ENCODE peak calls at places on chromosomes 2 and 18, in five cellular contexts. One of them, this sample, is unnamed.

GRCh38 chr2:86786001-86786536 is 4.6 kb downstream of the CD8A start:
- DNase-seq in mucosa of descending colon: no peak
- DNase-seq in PC-3: no peak
- DNase-seq in left ventricle myocardium inferior: no peak
- DNase-seq in small intestine: peak; percentile 20
- DNase-seq in this sample: no peak

GRCh38 chr2:32851777-32852439 is 94.8 kb upstream of the LTBP1 start:
- DNase-seq in mucosa of descending colon: no peak
- DNase-seq in PC-3: no peak
- DNase-seq in left ventricle myocardium inferior: no peak
- DNase-seq in small intestine: no peak
- DNase-seq in this sample: no peak

GRCh38 chr2:241095594-241096290 is 6.3 kb downstream of the MTERF4 start:
- DNase-seq in mucosa of descending colon: no peak
- DNase-seq in PC-3: no peak
- DNase-seq in left ventricle myocardium inferior: no peak
- DNase-seq in small intestine: peak; percentile 24
- DNase-seq in this sample: no peak

GRCh38 chr2:148201075-148202004 is 180.4 kb downstream of the MBD5 start:
- DNase-seq in mucosa of descending colon: peak; percentile 52
- DNase-seq in PC-3: peak; percentile 66
- DNase-seq in left ventricle myocardium inferior: peak; percentile 16
- DNase-seq in small intestine: peak; percentile 59
- DNase-seq in this sample: no peak

GRCh38 chr2:59969161-59969560 is 584.3 kb downstream of the BCL11A start:
- DNase-seq in mucosa of descending colon: no peak
- DNase-seq in PC-3: no peak
- DNase-seq in left ventricle myocardium inferior: no peak
- DNase-seq in small intestine: peak; percentile 7
- DNase-seq in this sample: no peak

GRCh38 chr2:189698020-189698887 is 23.8 kb downstream of the ANKAR start:
- DNase-seq in mucosa of descending colon: peak; percentile 87
- DNase-seq in PC-3: peak; percentile 68
- DNase-seq in left ventricle myocardium inferior: no peak
- DNase-seq in small intestine: peak; percentile 55
- DNase-seq in this sample: no peak

GRCh38 chr18:49447810-49448745 is 12.4 kb downstream of the DYM start:
- DNase-seq in mucosa of descending colon: peak; percentile 74
- DNase-seq in PC-3: peak; percentile 59
- DNase-seq in left ventricle myocardium inferior: no peak
- DNase-seq in small intestine: peak; percentile 75
- DNase-seq in this sample: no peak

GRCh38 chr2:20664431-20665260 is 2.3 kb upstream of the GDF7 start:
- DNase-seq in mucosa of descending colon: no peak
- DNase-seq in PC-3: no peak
- DNase-seq in left ventricle myocardium inferior: no peak
- DNase-seq in small intestine: no peak
- DNase-seq in this sample: no peak

GRCh38 chr18:2402084-2402483 is 169.2 kb downstream of the METTL4 start:
- DNase-seq in mucosa of descending colon: no peak
- DNase-seq in PC-3: no peak
- DNase-seq in left ventricle myocardium inferior: no peak
- DNase-seq in small intestine: no peak
- DNase-seq in this sample: no peak

GRCh38 chr2:40043191-40043590 is 264.1 kb upstream of the THUMPD2 start:
- DNase-seq in mucosa of descending colon: no peak
- DNase-seq in PC-3: no peak
- DNase-seq in left ventricle myocardium inferior: no peak
- DNase-seq in small intestine: no peak
- DNase-seq in this sample: no peak

GRCh38 chr18:74040459-74041332 is 106.9 kb downstream of the FBXO15 start:
- DNase-seq in mucosa of descending colon: peak; percentile 70
- DNase-seq in PC-3: peak; percentile 52
- DNase-seq in left ventricle myocardium inferior: no peak
- DNase-seq in small intestine: peak; percentile 38
- DNase-seq in this sample: no peak

GRCh38 chr18:10798727-10799435 is 273.1 kb downstream of the NAPG start:
- DNase-seq in mucosa of descending colon: no peak
- DNase-seq in PC-3: no peak
- DNase-seq in left ventricle myocardium inferior: no peak
- DNase-seq in small intestine: no peak
- DNase-seq in this sample: no peak

GRCh38 chr2:187618813-187619212 is 64.6 kb upstream of the TFPI start:
- DNase-seq in mucosa of descending colon: no peak
- DNase-seq in PC-3: no peak
- DNase-seq in left ventricle myocardium inferior: no peak
- DNase-seq in small intestine: no peak
- DNase-seq in this sample: no peak

GRCh38 chr18:6994053-6994452 is 123.5 kb downstream of the LAMA1 start:
- DNase-seq in mucosa of descending colon: no peak
- DNase-seq in PC-3: no peak
- DNase-seq in left ventricle myocardium inferior: no peak
- DNase-seq in small intestine: no peak
- DNase-seq in this sample: no peak

GRCh38 chr2:179235463-179236108 is 29.0 kb downstream of the SESTD1 start:
- DNase-seq in mucosa of descending colon: no peak
- DNase-seq in PC-3: peak; percentile 1
- DNase-seq in left ventricle myocardium inferior: no peak
- DNase-seq in small intestine: no peak
- DNase-seq in this sample: no peak

GRCh38 chr2:43123486-43123885 is 102.9 kb downstream of the ZFP36L2 start:
- DNase-seq in mucosa of descending colon: no peak
- DNase-seq in PC-3: no peak
- DNase-seq in left ventricle myocardium inferior: no peak
- DNase-seq in small intestine: no peak
- DNase-seq in this sample: no peak

GRCh38 chr18:27887711-27888495 is 289.0 kb downstream of the CDH2 start:
- DNase-seq in mucosa of descending colon: no peak
- DNase-seq in PC-3: peak; percentile 46
- DNase-seq in left ventricle myocardium inferior: no peak
- DNase-seq in small intestine: no peak
- DNase-seq in this sample: no peak

GRCh38 chr2:15833731-15834130 is 106.6 kb upstream of the MYCN start:
- DNase-seq in mucosa of descending colon: no peak
- DNase-seq in PC-3: no peak
- DNase-seq in left ventricle myocardium inferior: no peak
- DNase-seq in small intestine: no peak
- DNase-seq in this sample: no peak

GRCh38 chr2:186570587-186570986 is 19.3 kb upstream of the ITGAV start:
- DNase-seq in mucosa of descending colon: no peak
- DNase-seq in PC-3: peak; percentile 55
- DNase-seq in left ventricle myocardium inferior: no peak
- DNase-seq in small intestine: peak; percentile 49
- DNase-seq in this sample: no peak

GRCh38 chr2:109031481-109032228 is 42.6 kb upstream of the EDAR start:
- DNase-seq in mucosa of descending colon: peak; percentile 51
- DNase-seq in PC-3: peak; percentile 20
- DNase-seq in left ventricle myocardium inferior: peak; percentile 33
- DNase-seq in small intestine: peak; percentile 76
- DNase-seq in this sample: no peak

GRCh38 chr2:120566331-120567035 is 169.2 kb upstream of the GLI2 start:
- DNase-seq in mucosa of descending colon: no peak
- DNase-seq in PC-3: no peak
- DNase-seq in left ventricle myocardium inferior: peak; percentile 86
- DNase-seq in small intestine: no peak
- DNase-seq in this sample: peak; percentile 97

GRCh38 chr18:13217466-13217961 is 1.0 kb upstream of the LDLRAD4 start:
- DNase-seq in mucosa of descending colon: peak; percentile 72
- DNase-seq in PC-3: no peak
- DNase-seq in left ventricle myocardium inferior: peak; percentile 78
- DNase-seq in small intestine: peak; percentile 70
- DNase-seq in this sample: peak; percentile 88

GRCh38 chr2:11307764-11308415 is 36.5 kb downstream of the ROCK2 start:
- DNase-seq in mucosa of descending colon: no peak
- DNase-seq in PC-3: no peak
- DNase-seq in left ventricle myocardium inferior: no peak
- DNase-seq in small intestine: no peak
- DNase-seq in this sample: no peak

GRCh38 chr2:26640781-26641564 is at the start of gene CIB4:
- DNase-seq in mucosa of descending colon: no peak
- DNase-seq in PC-3: peak; percentile 75
- DNase-seq in left ventricle myocardium inferior: no peak
- DNase-seq in small intestine: no peak
- DNase-seq in this sample: peak; percentile 57

GRCh38 chr18:42649636-42650035 is 465.8 kb downstream of the RIT2 start:
- DNase-seq in mucosa of descending colon: no peak
- DNase-seq in PC-3: no peak
- DNase-seq in left ventricle myocardium inferior: no peak
- DNase-seq in small intestine: no peak
- DNase-seq in this sample: no peak

GRCh38 chr2:207315131-207315530 is 149.4 kb upstream of the KLF7 start:
- DNase-seq in mucosa of descending colon: no peak
- DNase-seq in PC-3: peak; percentile 35
- DNase-seq in left ventricle myocardium inferior: no peak
- DNase-seq in small intestine: no peak
- DNase-seq in this sample: no peak

GRCh38 chr18:39058386-39059000 is 1492.9 kb upstream of the CELF4 start:
- DNase-seq in mucosa of descending colon: no peak
- DNase-seq in PC-3: no peak
- DNase-seq in left ventricle myocardium inferior: no peak
- DNase-seq in small intestine: no peak
- DNase-seq in this sample: no peak

GRCh38 chr2:30266051-30266621 is 34.8 kb downstream of the LBH start:
- DNase-seq in mucosa of descending colon: peak; percentile 32
- DNase-seq in PC-3: no peak
- DNase-seq in left ventricle myocardium inferior: no peak
- DNase-seq in small intestine: peak; percentile 35
- DNase-seq in this sample: peak; percentile 31

GRCh38 chr2:167336213-167336612 is 447.9 kb downstream of the XIRP2 start:
- DNase-seq in mucosa of descending colon: no peak
- DNase-seq in PC-3: no peak
- DNase-seq in left ventricle myocardium inferior: no peak
- DNase-seq in small intestine: no peak
- DNase-seq in this sample: no peak

DNA sequence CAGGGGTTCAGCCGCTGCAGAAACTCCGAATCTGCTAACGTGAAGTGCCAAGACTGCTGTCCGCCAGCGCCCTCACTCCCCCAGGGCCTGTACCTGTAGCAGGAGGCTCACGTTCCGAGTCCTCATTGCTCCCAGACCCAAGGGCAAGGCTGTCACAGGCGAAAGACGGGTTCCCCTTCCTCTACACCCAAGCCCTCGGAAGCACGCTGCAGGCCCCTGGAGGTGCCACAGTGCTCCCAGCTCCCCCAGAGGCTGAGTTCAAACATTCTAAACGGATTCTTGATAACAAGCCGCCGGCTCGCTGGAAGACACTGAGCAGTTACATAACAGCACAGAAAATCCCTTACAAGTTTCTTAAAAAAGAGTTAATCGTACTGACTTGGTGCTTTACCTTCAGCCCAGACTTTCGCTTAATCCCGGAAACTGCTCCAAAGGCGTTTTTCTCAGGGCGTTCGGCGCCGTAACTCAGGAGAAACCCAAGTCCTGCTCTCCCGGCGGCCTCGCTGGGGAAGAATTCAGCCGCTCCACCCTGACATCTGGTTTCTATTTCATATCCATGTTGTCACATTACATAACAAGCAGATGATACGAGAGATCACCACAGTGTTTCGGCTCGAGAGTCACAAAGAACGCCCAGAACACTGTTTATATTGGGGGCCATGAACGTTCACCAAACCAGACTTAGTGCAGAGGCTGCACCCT is 92.0 kb downstream of the HDAC4 start:
- DNase-seq in mucosa of descending colon: peak; percentile 20
- DNase-seq in PC-3: no peak
- DNase-seq in left ventricle myocardium inferior: peak; percentile 53
- DNase-seq in small intestine: no peak
- DNase-seq in this sample: peak; percentile 69
- H3K4me3 ChIP-seq in mucosa of descending colon: no peak overlapping the region
- H3K4me3 ChIP-seq in PC-3: no peak overlapping the region
- H3K4me3 ChIP-seq in left ventricle myocardium inferior: peak overlapping the region; percentile 66
- H3K4me3 ChIP-seq in small intestine: no peak overlapping the region
- H3K4me3 ChIP-seq in this sample: peak overlapping the region; percentile 17

DNA sequence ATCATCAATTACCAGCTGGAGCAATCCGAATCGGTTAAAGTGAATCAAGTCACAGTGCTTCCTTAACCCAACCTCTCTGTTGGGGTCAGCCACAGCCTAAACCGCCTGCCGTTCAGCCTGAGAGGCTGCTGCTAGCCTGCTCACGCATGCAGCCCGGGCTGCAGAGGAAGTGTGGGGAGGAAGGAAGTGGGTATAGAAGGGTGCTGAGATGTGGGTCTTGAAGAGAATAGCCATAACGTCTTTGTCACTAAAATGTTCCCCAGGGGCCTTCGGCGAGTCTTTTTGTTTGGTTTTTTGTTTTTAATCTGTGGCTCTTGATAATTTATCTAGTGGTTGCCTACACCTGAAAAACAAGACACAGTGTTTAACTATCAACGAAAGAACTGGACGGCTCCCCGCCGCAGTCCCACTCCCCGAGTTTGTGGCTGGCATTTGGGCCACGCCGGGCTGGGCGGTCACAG is 496 bp upstream of the ITGA4 start:
- DNase-seq in mucosa of descending colon: peak; percentile 49
- DNase-seq in PC-3: no peak
- DNase-seq in left ventricle myocardium inferior: peak; percentile 36
- DNase-seq in small intestine: peak; percentile 63
- DNase-seq in this sample: peak; percentile 30
- H3K4me3 ChIP-seq in mucosa of descending colon: peak overlapping the region; percentile 24
- H3K4me3 ChIP-seq in PC-3: peak overlapping the region; percentile 69
- H3K4me3 ChIP-seq in left ventricle myocardium inferior: peak overlapping the region; percentile 66
- H3K4me3 ChIP-seq in small intestine: peak overlapping the region; percentile 27
- H3K4me3 ChIP-seq in this sample: peak overlapping the region; percentile 45

DNA sequence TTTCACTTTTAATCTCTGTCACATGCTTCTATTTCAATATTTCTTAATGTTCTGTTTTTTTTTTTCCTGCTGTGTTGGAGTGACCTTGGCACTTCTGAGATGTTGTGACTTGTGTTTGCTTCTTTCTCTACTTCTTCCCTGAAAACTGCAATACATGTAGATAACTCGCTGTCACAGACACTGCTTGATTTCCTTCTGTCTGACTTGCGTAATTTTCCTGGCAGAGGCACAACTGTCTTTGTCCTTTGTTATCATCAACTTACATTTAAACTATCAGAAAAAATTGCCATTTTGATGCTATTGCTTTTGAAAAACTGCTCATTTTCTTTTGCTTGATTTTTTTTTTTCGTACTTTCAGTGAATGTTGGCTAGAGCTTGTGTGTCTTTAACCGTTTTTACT is 69.0 kb downstream of the BABAM2 start:
- DNase-seq in mucosa of descending colon: peak; percentile 58
- DNase-seq in PC-3: peak; percentile 49
- DNase-seq in left ventricle myocardium inferior: no peak
- DNase-seq in small intestine: peak; percentile 24
- DNase-seq in this sample: no peak
- H3K4me3 ChIP-seq in mucosa of descending colon: no peak overlapping the region
- H3K4me3 ChIP-seq in PC-3: no peak overlapping the region
- H3K4me3 ChIP-seq in left ventricle myocardium inferior: no peak overlapping the region
- H3K4me3 ChIP-seq in small intestine: no peak overlapping the region
- H3K4me3 ChIP-seq in this sample: no peak overlapping the region

DNA sequence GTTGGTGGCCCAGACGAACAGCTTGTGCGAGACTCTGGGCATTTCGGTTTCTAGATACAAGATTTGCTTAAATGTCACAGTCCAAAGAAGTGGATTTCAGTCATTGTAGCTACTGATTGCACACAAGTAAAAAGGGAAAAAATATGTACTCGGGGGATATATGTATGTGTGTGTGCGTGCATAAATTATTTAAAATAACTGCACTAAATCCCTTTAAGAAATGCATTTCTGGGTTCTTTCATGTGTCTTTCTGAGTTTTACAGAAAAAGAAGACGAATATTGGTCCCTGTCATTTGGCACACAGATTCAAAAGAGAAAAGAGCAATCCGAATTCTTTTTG is 2.1 kb upstream of the EPHA4 start:
- DNase-seq in mucosa of descending colon: no peak
- DNase-seq in PC-3: no peak
- DNase-seq in left ventricle myocardium inferior: no peak
- DNase-seq in small intestine: no peak
- DNase-seq in this sample: no peak
- H3K4me3 ChIP-seq in mucosa of descending colon: no peak overlapping the region
- H3K4me3 ChIP-seq in PC-3: peak overlapping the region; percentile 96
- H3K4me3 ChIP-seq in left ventricle myocardium inferior: peak overlapping the region; percentile 89
- H3K4me3 ChIP-seq in small intestine: no peak overlapping the region
- H3K4me3 ChIP-seq in this sample: peak overlapping the region; percentile 70